ENCODE peak calls at places on chromosomes 4 and X, in four cellular contexts. One of them, this sample, is unnamed.
A peak's percentile ranks its signal among the peaks of the same experiment; 100 is the strongest.

GRCh38 chrX:78333521-78333920 is 6.1 kb upstream of the CYSLTR1 start:
- DNase-seq in B cell: no peak
- DNase-seq in ovary: no peak
- DNase-seq in hepatocyte: no peak
- DNase-seq in this sample: peak; percentile 25

GRCh38 chr4:2251073-2251794 is 9.3 kb upstream of the HAUS3 start:
- DNase-seq in B cell: peak; percentile 42
- DNase-seq in ovary: no peak
- DNase-seq in hepatocyte: no peak
- DNase-seq in this sample: peak; percentile 6

GRCh38 chr4:123609829-123610228 is 213.2 kb downstream of the SPRY1 start:
- DNase-seq in B cell: no peak
- DNase-seq in ovary: no peak
- DNase-seq in hepatocyte: no peak
- DNase-seq in this sample: no peak

GRCh38 chr4:80540785-80541469 is 205.4 kb downstream of the CFAP299 start:
- DNase-seq in B cell: no peak
- DNase-seq in ovary: no peak
- DNase-seq in hepatocyte: no peak
- DNase-seq in this sample: peak; percentile 23

GRCh38 chr4:36761625-36762024 is 480.2 kb downstream of the DTHD1 start:
- DNase-seq in B cell: no peak
- DNase-seq in ovary: no peak
- DNase-seq in hepatocyte: no peak
- DNase-seq in this sample: no peak

GRCh38 chrX:47690175-47690574 is 31.2 kb upstream of the UXT start:
- DNase-seq in B cell: no peak
- DNase-seq in ovary: no peak
- DNase-seq in hepatocyte: no peak
- DNase-seq in this sample: no peak

GRCh38 chr4:84159767-84160166 is 339.3 kb downstream of the NKX6-1 start:
- DNase-seq in B cell: no peak
- DNase-seq in ovary: no peak
- DNase-seq in hepatocyte: peak; percentile 69
- DNase-seq in this sample: no peak

GRCh38 chr4:162347492-162348213 is 183.9 kb upstream of the FSTL5 start:
- DNase-seq in B cell: no peak
- DNase-seq in ovary: no peak
- DNase-seq in hepatocyte: no peak
- DNase-seq in this sample: no peak

GRCh38 chr4:76952071-76952470 is 2.5 kb downstream of the SEPTIN11 start:
- DNase-seq in B cell: no peak
- DNase-seq in ovary: no peak
- DNase-seq in hepatocyte: no peak
- DNase-seq in this sample: no peak

GRCh38 chr4:172169871-172170270 is 356.7 kb downstream of the GALNTL6 start:
- DNase-seq in B cell: no peak
- DNase-seq in ovary: no peak
- DNase-seq in hepatocyte: no peak
- DNase-seq in this sample: no peak

GRCh38 chr4:95142877-95143412 is 385.2 kb downstream of the BMPR1B start:
- DNase-seq in B cell: no peak
- DNase-seq in ovary: no peak
- DNase-seq in hepatocyte: no peak
- DNase-seq in this sample: no peak

GRCh38 chr4:100391913-100392312 is 125.9 kb downstream of the EMCN start:
- DNase-seq in B cell: no peak
- DNase-seq in ovary: no peak
- DNase-seq in hepatocyte: no peak
- DNase-seq in this sample: no peak

GRCh38 chr4:123893746-123894095 is 497.1 kb downstream of the SPRY1 start:
- DNase-seq in B cell: no peak
- DNase-seq in ovary: no peak
- DNase-seq in hepatocyte: no peak
- DNase-seq in this sample: no peak

GRCh38 chrX:41960142-41960541 is 36.8 kb upstream of the CASK start:
- DNase-seq in B cell: no peak
- DNase-seq in ovary: no peak
- DNase-seq in hepatocyte: no peak
- DNase-seq in this sample: no peak

GRCh38 chrX:30364229-30364628 is 55.0 kb upstream of the NR0B1 start:
- DNase-seq in B cell: no peak
- DNase-seq in ovary: no peak
- DNase-seq in hepatocyte: no peak
- DNase-seq in this sample: no peak

GRCh38 chr4:89129080-89129640 is 17.8 kb downstream of the TIGD2 start:
- DNase-seq in B cell: no peak
- DNase-seq in ovary: no peak
- DNase-seq in hepatocyte: no peak
- DNase-seq in this sample: no peak

GRCh38 chrX:23705235-23705634 is 37.8 kb downstream of the ACOT9 start:
- DNase-seq in B cell: no peak
- DNase-seq in ovary: no peak
- DNase-seq in hepatocyte: no peak
- DNase-seq in this sample: no peak

GRCh38 chrX:68490644-68491043 is 8.2 kb upstream of the YIPF6 start:
- DNase-seq in B cell: no peak
- DNase-seq in ovary: no peak
- DNase-seq in hepatocyte: peak; percentile 42
- DNase-seq in this sample: no peak

GRCh38 chr4:122434285-122434684 is 22.2 kb downstream of the IL2 start:
- DNase-seq in B cell: no peak
- DNase-seq in ovary: no peak
- DNase-seq in hepatocyte: no peak
- DNase-seq in this sample: no peak

GRCh38 chrX:18424482-18425198 is 768 bp upstream of the CDKL5 start:
- DNase-seq in B cell: peak; percentile 26
- DNase-seq in ovary: peak; percentile 45
- DNase-seq in hepatocyte: peak; percentile 48
- DNase-seq in this sample: peak; percentile 26

GRCh38 chrX:2767631-2768455 is 16.0 kb downstream of the XG start:
- DNase-seq in B cell: no peak
- DNase-seq in ovary: no peak
- DNase-seq in hepatocyte: peak; percentile 77
- DNase-seq in this sample: no peak

GRCh38 chr4:8379771-8380170 is 60.8 kb downstream of the ACOX3 start:
- DNase-seq in B cell: no peak
- DNase-seq in ovary: peak; percentile 14
- DNase-seq in hepatocyte: no peak
- DNase-seq in this sample: no peak

GRCh38 chr4:101835121-101835904 is 44.8 kb downstream of the BANK1 start:
- DNase-seq in B cell: no peak
- DNase-seq in ovary: no peak
- DNase-seq in hepatocyte: peak; percentile 15
- DNase-seq in this sample: no peak

GRCh38 chrX:117711774-117712173 is 404.8 kb downstream of the KLHL13 start:
- DNase-seq in B cell: no peak
- DNase-seq in ovary: no peak
- DNase-seq in hepatocyte: no peak
- DNase-seq in this sample: no peak

GRCh38 chr4:43337707-43338106 is 445.2 kb downstream of the GRXCR1 start:
- DNase-seq in B cell: no peak
- DNase-seq in ovary: no peak
- DNase-seq in hepatocyte: no peak
- DNase-seq in this sample: no peak

GRCh38 chr4:16027114-16027513 is 56.7 kb downstream of the PROM1 start:
- DNase-seq in B cell: no peak
- DNase-seq in ovary: no peak
- DNase-seq in hepatocyte: no peak
- DNase-seq in this sample: no peak

GRCh38 chrX:38975368-38975767 is 174.1 kb downstream of the MID1IP1 start:
- DNase-seq in B cell: no peak
- DNase-seq in ovary: no peak
- DNase-seq in hepatocyte: no peak
- DNase-seq in this sample: no peak

GRCh38 chr4:152294331-152294730 is 241.6 kb downstream of the FBXW7 start:
- DNase-seq in B cell: no peak
- DNase-seq in ovary: no peak
- DNase-seq in hepatocyte: no peak
- DNase-seq in this sample: no peak

GRCh38 chr4:152293527-152293926 is 242.4 kb downstream of the FBXW7 start:
- DNase-seq in B cell: no peak
- DNase-seq in ovary: no peak
- DNase-seq in hepatocyte: no peak
- DNase-seq in this sample: no peak

GRCh38 chr4:152289963-152290362 is 245.9 kb downstream of the FBXW7 start:
- DNase-seq in B cell: no peak
- DNase-seq in ovary: no peak
- DNase-seq in hepatocyte: no peak
- DNase-seq in this sample: no peak

DNA sequence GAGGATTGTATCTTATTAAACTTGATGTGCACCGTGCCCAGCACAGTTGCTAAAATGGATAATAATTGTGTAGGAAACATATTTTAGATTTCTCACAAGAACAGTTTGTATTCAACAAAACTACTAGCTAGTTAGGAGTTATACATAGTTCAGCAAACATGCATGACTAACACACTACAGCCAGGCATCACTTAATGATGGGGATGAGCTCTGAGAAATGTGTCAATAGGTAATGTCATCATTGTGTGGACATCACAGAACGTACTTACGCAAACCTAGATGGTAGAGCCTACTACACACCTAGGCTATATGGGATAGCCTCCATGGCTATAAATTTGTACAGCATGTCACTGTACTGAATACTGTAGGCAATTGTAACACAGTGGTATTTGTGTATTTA is 245.4 kb downstream of the FBXW7 start:
- DNase-seq in B cell: no peak
- DNase-seq in ovary: no peak
- DNase-seq in hepatocyte: no peak
- DNase-seq in this sample: no peak
- TF ChIP-seq CTCF in B cell: no peak
- TF ChIP-seq CTCF in ovary: no peak
- TF ChIP-seq CTCF in hepatocyte: no peak
- TF ChIP-seq CTCF in this sample: no peak

GRCh38 chrX:119981286-119982070 is 37.9 kb upstream of the NKAP start:
- DNase-seq in B cell: no peak
- DNase-seq in ovary: no peak
- DNase-seq in hepatocyte: peak; percentile 46
- DNase-seq in this sample: peak; percentile 32
- TF ChIP-seq CTCF in B cell: peak; percentile 46
- TF ChIP-seq CTCF in ovary: no peak
- TF ChIP-seq CTCF in hepatocyte: peak; percentile 50
- TF ChIP-seq CTCF in this sample: peak; percentile 14

DNA sequence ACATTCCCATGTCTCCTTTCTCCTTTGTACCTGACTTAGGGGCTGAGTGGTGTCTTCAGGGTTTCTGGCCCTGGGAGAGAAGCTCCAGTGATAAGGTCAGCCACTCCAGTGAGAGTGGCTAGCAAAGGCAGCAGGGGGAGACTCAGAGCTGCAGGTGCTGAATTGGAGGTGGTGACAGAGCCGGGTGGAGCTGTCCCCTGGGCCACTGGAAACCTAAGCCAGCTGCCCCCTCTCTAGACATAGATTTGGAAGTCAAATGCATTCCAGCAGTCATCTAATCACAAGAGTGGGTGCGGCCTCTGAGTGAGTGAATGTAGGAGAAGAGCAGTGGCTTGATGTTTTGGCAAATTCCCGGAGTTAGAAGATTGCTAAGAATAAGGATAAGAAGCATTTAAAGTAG is 28.5 kb downstream of the TRIM2 start:
- DNase-seq in B cell: no peak
- DNase-seq in ovary: no peak
- DNase-seq in hepatocyte: peak; percentile 43
- DNase-seq in this sample: no peak
- TF ChIP-seq CTCF in B cell: no peak
- TF ChIP-seq CTCF in ovary: no peak
- TF ChIP-seq CTCF in hepatocyte: peak; percentile 30
- TF ChIP-seq CTCF in this sample: no peak

GRCh38 chr4:38072578-38072977 is 112.4 kb downstream of the PTTG2 start:
- DNase-seq in B cell: no peak
- DNase-seq in ovary: no peak
- DNase-seq in hepatocyte: no peak
- DNase-seq in this sample: no peak

GRCh38 chr4:38068107-38068506 is 107.9 kb downstream of the PTTG2 start:
- DNase-seq in B cell: no peak
- DNase-seq in ovary: no peak
- DNase-seq in hepatocyte: no peak
- DNase-seq in this sample: no peak

GRCh38 chr4:38067499-38067898 is 107.3 kb downstream of the PTTG2 start:
- DNase-seq in B cell: no peak
- DNase-seq in ovary: no peak
- DNase-seq in hepatocyte: no peak
- DNase-seq in this sample: peak; percentile 32

GRCh38 chr4:38071801-38072567 is 111.8 kb downstream of the PTTG2 start:
- DNase-seq in B cell: no peak
- DNase-seq in ovary: no peak
- DNase-seq in hepatocyte: no peak
- DNase-seq in this sample: peak; percentile 36

DNA sequence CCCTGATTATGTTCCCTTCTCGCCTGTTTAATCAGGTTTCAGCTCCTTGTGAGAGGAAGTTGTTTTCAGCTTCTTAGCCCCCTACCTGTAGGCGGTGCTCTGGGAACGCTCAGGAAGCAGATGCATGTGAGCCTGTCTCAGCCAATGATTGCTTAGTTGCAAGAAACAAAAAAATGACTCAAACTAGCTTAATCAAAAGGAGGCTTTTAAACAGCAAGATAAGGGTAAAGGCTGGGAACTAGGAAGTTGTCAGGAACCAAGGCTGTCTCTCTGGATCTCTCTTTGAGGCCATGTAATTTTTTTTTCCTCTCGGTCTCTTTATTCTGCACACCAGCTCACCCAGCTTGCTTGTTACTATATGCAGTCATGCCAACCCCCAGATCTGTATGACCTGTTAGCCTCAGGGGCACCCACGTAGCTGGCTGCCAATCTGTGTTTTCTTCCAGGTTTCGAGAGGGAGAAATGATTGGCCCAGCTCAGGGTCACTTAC is 109.1 kb downstream of the PTTG2 start:
- DNase-seq in B cell: no peak
- DNase-seq in ovary: peak; percentile 78
- DNase-seq in hepatocyte: peak; percentile 86
- DNase-seq in this sample: peak; percentile 34
- TF ChIP-seq CTCF in B cell: no peak
- TF ChIP-seq CTCF in ovary: peak; percentile 89
- TF ChIP-seq CTCF in hepatocyte: peak; percentile 73
- TF ChIP-seq CTCF in this sample: peak; percentile 43

GRCh38 chrX:155864655-155865054 is 16.5 kb upstream of the VAMP7 start:
- DNase-seq in B cell: no peak
- DNase-seq in ovary: no peak
- DNase-seq in hepatocyte: no peak
- DNase-seq in this sample: no peak
- TF ChIP-seq CTCF in B cell: no peak
- TF ChIP-seq CTCF in ovary: no peak
- TF ChIP-seq CTCF in hepatocyte: peak; percentile 12
- TF ChIP-seq CTCF in this sample: no peak

This sample was measured in GM20000.